ENCODE peak calls at places on chromosomes 13 and 19, in four cellular contexts. One of them, this sample, is unnamed.

GRCh38 chr13:28037399-28037798 is 48.9 kb upstream of the URAD start:
- DNase-seq in foreskin fibroblast: no peak
- DNase-seq in hepatocyte: no peak
- DNase-seq in cardiac muscle cell: no peak
- DNase-seq in this sample: no peak

GRCh38 chr13:40536443-40537113 is 129.9 kb downstream of the FOXO1 start:
- DNase-seq in cardiac muscle cell: no peak
- DNase-seq in foreskin fibroblast: no peak
- DNase-seq in hepatocyte: peak; percentile 74
- DNase-seq in this sample: no peak

GRCh38 chr13:98965325-98965724 is 12.5 kb downstream of the DOCK9 start:
- DNase-seq in foreskin fibroblast: no peak
- DNase-seq in hepatocyte: no peak
- DNase-seq in cardiac muscle cell: no peak
- DNase-seq in this sample: no peak

GRCh38 chr13:40352385-40352778 is 314.1 kb downstream of the FOXO1 start:
- DNase-seq in foreskin fibroblast: peak; percentile 34
- DNase-seq in cardiac muscle cell: peak; percentile 68
- DNase-seq in hepatocyte: no peak
- DNase-seq in this sample: no peak

GRCh38 chr13:63112799-63113395 is 1697.2 kb upstream of the PCDH20 start:
- DNase-seq in foreskin fibroblast: no peak
- DNase-seq in cardiac muscle cell: no peak
- DNase-seq in hepatocyte: no peak
- DNase-seq in this sample: no peak

GRCh38 chr13:42762251-42762650 is 19.1 kb upstream of the FAM216B start:
- DNase-seq in cardiac muscle cell: peak; percentile 61
- DNase-seq in foreskin fibroblast: peak; percentile 40
- DNase-seq in hepatocyte: peak; percentile 17
- DNase-seq in this sample: no peak

GRCh38 chr19:40229484-40229883 is 3.0 kb upstream of the CCNP start:
- DNase-seq in cardiac muscle cell: no peak
- DNase-seq in foreskin fibroblast: peak; percentile 35
- DNase-seq in hepatocyte: no peak
- DNase-seq in this sample: no peak

GRCh38 chr13:40430234-40430633 is 236.2 kb downstream of the FOXO1 start:
- DNase-seq in foreskin fibroblast: no peak
- DNase-seq in hepatocyte: peak; percentile 13
- DNase-seq in cardiac muscle cell: no peak
- DNase-seq in this sample: no peak

GRCh38 chr13:90696656-90697055 is 650.8 kb upstream of the MIR17HG start:
- DNase-seq in cardiac muscle cell: peak; percentile 20
- DNase-seq in hepatocyte: no peak
- DNase-seq in foreskin fibroblast: no peak
- DNase-seq in this sample: no peak

GRCh38 chr13:97878421-97879375 is 74.8 kb upstream of the IPO5 start:
- DNase-seq in hepatocyte: no peak
- DNase-seq in foreskin fibroblast: no peak
- DNase-seq in cardiac muscle cell: no peak
- DNase-seq in this sample: no peak

GRCh38 chr13:44300895-44301638 is 72.6 kb upstream of the SERP2 start:
- DNase-seq in cardiac muscle cell: peak; percentile 86
- DNase-seq in foreskin fibroblast: peak; percentile 68
- DNase-seq in hepatocyte: no peak
- DNase-seq in this sample: no peak

GRCh38 chr19:7869910-7870511 is 4.2 kb downstream of the PRR36 start:
- DNase-seq in cardiac muscle cell: no peak
- DNase-seq in hepatocyte: no peak
- DNase-seq in foreskin fibroblast: no peak
- DNase-seq in this sample: no peak

GRCh38 chr13:32381539-32381938 is 46.4 kb downstream of the N4BP2L1 start:
- DNase-seq in cardiac muscle cell: peak; percentile 67
- DNase-seq in foreskin fibroblast: no peak
- DNase-seq in hepatocyte: peak; percentile 44
- DNase-seq in this sample: no peak

GRCh38 chr19:51571599-51571998 is 516 bp downstream of the ZNF175 start:
- DNase-seq in hepatocyte: no peak
- DNase-seq in cardiac muscle cell: no peak
- DNase-seq in foreskin fibroblast: no peak
- DNase-seq in this sample: no peak

GRCh38 chr19:9566729-9567128 is 17.6 kb downstream of the ZNF121 start:
- DNase-seq in foreskin fibroblast: no peak
- DNase-seq in cardiac muscle cell: no peak
- DNase-seq in hepatocyte: no peak
- DNase-seq in this sample: no peak

GRCh38 chr19:55289117-55289796 is 5.5 kb downstream of the BRSK1 start:
- DNase-seq in foreskin fibroblast: no peak
- DNase-seq in cardiac muscle cell: peak; percentile 10
- DNase-seq in hepatocyte: no peak
- DNase-seq in this sample: no peak

GRCh38 chr19:35909684-35910035 is 1.6 kb upstream of the TYROBP start:
- DNase-seq in hepatocyte: no peak
- DNase-seq in foreskin fibroblast: no peak
- DNase-seq in cardiac muscle cell: no peak
- DNase-seq in this sample: no peak

GRCh38 chr13:80010286-80010831 is 330.6 kb downstream of the SPRY2 start:
- DNase-seq in foreskin fibroblast: no peak
- DNase-seq in hepatocyte: no peak
- DNase-seq in cardiac muscle cell: no peak
- DNase-seq in this sample: no peak

GRCh38 chr13:100597253-100597652 is 8.7 kb upstream of the GGACT start:
- DNase-seq in hepatocyte: no peak
- DNase-seq in cardiac muscle cell: no peak
- DNase-seq in foreskin fibroblast: peak; percentile 24
- DNase-seq in this sample: no peak

GRCh38 chr19:46355991-46356669 is 9.2 kb downstream of the PPP5C start:
- DNase-seq in cardiac muscle cell: no peak
- DNase-seq in hepatocyte: no peak
- DNase-seq in foreskin fibroblast: no peak
- DNase-seq in this sample: no peak

GRCh38 chr19:13670846-13671245 is 93.5 kb upstream of the MRI1 start:
- DNase-seq in hepatocyte: no peak
- DNase-seq in cardiac muscle cell: no peak
- DNase-seq in foreskin fibroblast: no peak
- DNase-seq in this sample: no peak

GRCh38 chr13:41268764-41269163 is 5.4 kb upstream of the MTRF1 start:
- DNase-seq in hepatocyte: no peak
- DNase-seq in cardiac muscle cell: peak; percentile 14
- DNase-seq in foreskin fibroblast: no peak
- DNase-seq in this sample: no peak

GRCh38 chr19:34711890-34712289 is 22.2 kb upstream of the ZNF181 start:
- DNase-seq in cardiac muscle cell: no peak
- DNase-seq in foreskin fibroblast: no peak
- DNase-seq in hepatocyte: no peak
- DNase-seq in this sample: no peak

GRCh38 chr13:25819856-25820530 is 231.8 kb downstream of the SHISA2 start:
- DNase-seq in foreskin fibroblast: no peak
- DNase-seq in cardiac muscle cell: no peak
- DNase-seq in hepatocyte: peak; percentile 14
- DNase-seq in this sample: no peak

GRCh38 chr13:77810430-77810829 is 108.2 kb downstream of the EDNRB start:
- DNase-seq in cardiac muscle cell: peak; percentile 39
- DNase-seq in hepatocyte: no peak
- DNase-seq in foreskin fibroblast: no peak
- DNase-seq in this sample: no peak

GRCh38 chr13:99465454-99465853 is 35.8 kb upstream of the TM9SF2 start:
- DNase-seq in cardiac muscle cell: no peak
- DNase-seq in foreskin fibroblast: no peak
- DNase-seq in hepatocyte: no peak
- DNase-seq in this sample: no peak

GRCh38 chr13:102707465-102707864 is 12.6 kb upstream of the METTL21C start:
- DNase-seq in hepatocyte: no peak
- DNase-seq in foreskin fibroblast: peak; percentile 93
- DNase-seq in cardiac muscle cell: peak; percentile 92
- DNase-seq in this sample: peak; percentile 96

GRCh38 chr13:113734099-113734825 is 24.8 kb upstream of the TMEM255B start:
- DNase-seq in hepatocyte: no peak
- DNase-seq in foreskin fibroblast: no peak
- DNase-seq in cardiac muscle cell: no peak
- DNase-seq in this sample: no peak

GRCh38 chr13:23979361-23980159 is 82.3 kb upstream of the C1QTNF9B start:
- DNase-seq in hepatocyte: peak; percentile 76
- DNase-seq in cardiac muscle cell: peak; percentile 96
- DNase-seq in foreskin fibroblast: peak; percentile 85
- DNase-seq in this sample: no peak

GRCh38 chr19:30450101-30450500 is 77.9 kb downstream of the ZNF536 start:
- DNase-seq in hepatocyte: peak; percentile 49
- DNase-seq in foreskin fibroblast: no peak
- DNase-seq in cardiac muscle cell: peak; percentile 45
- DNase-seq in this sample: no peak

GRCh38 chr19:15223649-15224371 is 8.4 kb downstream of the EPHX3 start:
- DNase-seq in cardiac muscle cell: peak; percentile 32
- DNase-seq in hepatocyte: no peak
- DNase-seq in foreskin fibroblast: no peak
- DNase-seq in this sample: no peak

GRCh38 chr13:29006359-29006850 is 186.3 kb downstream of the MTUS2 start:
- DNase-seq in hepatocyte: no peak
- DNase-seq in cardiac muscle cell: no peak
- DNase-seq in foreskin fibroblast: no peak
- DNase-seq in this sample: no peak

GRCh38 chr13:50448535-50448981 is 394.9 kb downstream of the DLEU7 start:
- DNase-seq in foreskin fibroblast: no peak
- DNase-seq in cardiac muscle cell: no peak
- DNase-seq in hepatocyte: no peak
- DNase-seq in this sample: no peak

GRCh38 chr13:26707122-26708006 is 53.2 kb downstream of the GPR12 start:
- DNase-seq in cardiac muscle cell: peak; percentile 71
- DNase-seq in hepatocyte: peak; percentile 78
- DNase-seq in foreskin fibroblast: peak; percentile 20
- DNase-seq in this sample: peak; percentile 10

GRCh38 chr13:93326427-93326826 is 99.8 kb downstream of the GPC6 start:
- DNase-seq in hepatocyte: no peak
- DNase-seq in foreskin fibroblast: no peak
- DNase-seq in cardiac muscle cell: no peak
- DNase-seq in this sample: no peak

GRCh38 chr13:93325303-93326297 is 99.0 kb downstream of the GPC6 start:
- DNase-seq in foreskin fibroblast: no peak
- DNase-seq in hepatocyte: no peak
- DNase-seq in cardiac muscle cell: no peak
- DNase-seq in this sample: no peak

DNA sequence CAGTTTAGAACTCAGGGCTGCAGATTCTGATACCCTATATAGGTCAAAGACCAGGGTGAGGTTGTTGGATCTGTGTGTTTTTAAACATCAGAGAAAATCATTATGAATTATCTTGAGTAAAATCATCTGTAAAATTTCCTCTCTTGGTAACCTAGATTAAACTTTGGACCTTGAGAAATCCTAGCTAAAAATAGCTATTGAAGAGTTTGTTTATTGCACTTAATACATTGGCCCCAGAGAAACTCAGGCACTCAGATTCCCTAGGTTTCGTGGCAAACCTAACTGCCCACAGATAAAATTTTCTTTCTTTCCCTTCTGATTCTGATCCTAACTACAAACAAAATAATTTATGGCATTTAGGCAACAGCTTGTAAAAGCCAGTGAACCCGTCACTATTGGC is 102.3 kb downstream of the GPC6 start:
- DNase-seq in foreskin fibroblast: no peak
- DNase-seq in hepatocyte: peak; percentile 18
- DNase-seq in cardiac muscle cell: no peak
- DNase-seq in this sample: peak; percentile 16
- H3K4me3 ChIP-seq in foreskin fibroblast: no peak overlapping the region
- H3K4me3 ChIP-seq in hepatocyte: no peak overlapping the region
- H3K4me3 ChIP-seq in cardiac muscle cell: no peak overlapping the region
- H3K4me3 ChIP-seq in this sample: no peak overlapping the region

GRCh38 chr13:94569615-94570014 is 26.3 kb downstream of the TGDS start:
- DNase-seq in cardiac muscle cell: no peak
- DNase-seq in foreskin fibroblast: no peak
- DNase-seq in hepatocyte: no peak
- DNase-seq in this sample: no peak

DNA sequence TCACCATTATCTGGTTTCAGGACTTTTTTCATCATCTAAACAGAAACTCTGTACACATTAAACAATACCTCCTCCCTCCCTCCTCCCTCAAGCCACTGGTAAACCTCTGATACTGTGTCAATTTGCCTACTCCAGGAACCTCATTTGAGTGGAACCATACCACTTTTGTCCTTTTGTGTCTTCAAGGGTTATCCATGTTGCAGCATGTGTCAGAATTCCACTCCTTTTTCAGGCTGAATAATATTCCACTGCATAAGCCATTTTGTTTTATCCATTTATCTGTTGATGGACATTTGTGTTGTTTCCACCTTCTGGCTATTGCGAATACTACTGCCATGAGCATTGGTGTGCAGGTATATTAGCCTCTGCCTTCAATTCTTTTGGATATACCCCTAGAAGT is 27.5 kb downstream of the TGDS start:
- DNase-seq in hepatocyte: no peak
- DNase-seq in foreskin fibroblast: no peak
- DNase-seq in cardiac muscle cell: no peak
- DNase-seq in this sample: no peak
- TF ChIP-seq CTCF in hepatocyte: no peak
- TF ChIP-seq CTCF in foreskin fibroblast: no peak
- TF ChIP-seq CTCF in cardiac muscle cell: no peak
- TF ChIP-seq CTCF in this sample: no peak

GRCh38 chr13:30805132-30805537 is 69.8 kb downstream of the ALOX5AP start:
- DNase-seq in cardiac muscle cell: no peak
- DNase-seq in hepatocyte: no peak
- DNase-seq in foreskin fibroblast: no peak
- DNase-seq in this sample: no peak

GRCh38 chr13:30802501-30802900 is 67.2 kb downstream of the ALOX5AP start:
- DNase-seq in cardiac muscle cell: no peak
- DNase-seq in hepatocyte: no peak
- DNase-seq in foreskin fibroblast: no peak
- DNase-seq in this sample: no peak

GRCh38 chr13:30804474-30804873 is 69.1 kb downstream of the ALOX5AP start:
- DNase-seq in hepatocyte: no peak
- DNase-seq in cardiac muscle cell: no peak
- DNase-seq in foreskin fibroblast: no peak
- DNase-seq in this sample: no peak

GRCh38 chr13:30803791-30804190 is 68.4 kb downstream of the ALOX5AP start:
- DNase-seq in hepatocyte: no peak
- DNase-seq in foreskin fibroblast: no peak
- DNase-seq in cardiac muscle cell: no peak
- DNase-seq in this sample: no peak

GRCh38 chr13:30802953-30803478 is 67.7 kb downstream of the ALOX5AP start:
- DNase-seq in cardiac muscle cell: peak; percentile 87
- DNase-seq in foreskin fibroblast: peak; percentile 66
- DNase-seq in hepatocyte: peak; percentile 87
- DNase-seq in this sample: no peak
- H3K4me3 ChIP-seq in cardiac muscle cell: no peak overlapping the region
- H3K4me3 ChIP-seq in foreskin fibroblast: peak overlapping the region; percentile 35
- H3K4me3 ChIP-seq in hepatocyte: no peak overlapping the region
- H3K4me3 ChIP-seq in this sample: peak overlapping the region; percentile 38

GRCh38 chr13:48576448-48576993 is 43.6 kb upstream of the RCBTB2 start:
- DNase-seq in foreskin fibroblast: no peak
- DNase-seq in cardiac muscle cell: no peak
- DNase-seq in hepatocyte: no peak
- DNase-seq in this sample: no peak

GRCh38 chr13:48580185-48580803 is 47.4 kb upstream of the RCBTB2 start:
- DNase-seq in hepatocyte: peak; percentile 79
- DNase-seq in cardiac muscle cell: peak; percentile 78
- DNase-seq in foreskin fibroblast: no peak
- DNase-seq in this sample: no peak

GRCh38 chr13:48579167-48579918 is 46.5 kb upstream of the RCBTB2 start:
- DNase-seq in hepatocyte: peak; percentile 32
- DNase-seq in cardiac muscle cell: no peak
- DNase-seq in foreskin fibroblast: no peak
- DNase-seq in this sample: no peak

GRCh38 chr13:48580886-48581285 is 48.0 kb upstream of the RCBTB2 start:
- DNase-seq in hepatocyte: no peak
- DNase-seq in foreskin fibroblast: no peak
- DNase-seq in cardiac muscle cell: no peak
- DNase-seq in this sample: no peak

GRCh38 chr13:48578516-48579166 is 45.8 kb upstream of the RCBTB2 start:
- DNase-seq in hepatocyte: no peak
- DNase-seq in cardiac muscle cell: no peak
- DNase-seq in foreskin fibroblast: no peak
- DNase-seq in this sample: no peak
- TF ChIP-seq CTCF in hepatocyte: no peak
- TF ChIP-seq CTCF in cardiac muscle cell: no peak
- TF ChIP-seq CTCF in foreskin fibroblast: no peak
- TF ChIP-seq CTCF in this sample: no peak

This sample was measured in AG09309.